ENCODE peak calls at places on chromosomes 5 and 9, in six cellular contexts. T, X, I, Q, O and E are unnamed samples.
A peak's percentile ranks its signal among the peaks of the same experiment; 100 is the strongest.

GRCh38 chr5:113345261-113345940 is 89.4 kb downstream of the TSSK1B start:
- DNase-seq in T (no peak), X (no peak), I (no peak), Q (no peak), O (no peak), E (peak; percentile 79)

GRCh38 chr5:139403418-139403786 is 487 bp downstream of the SPATA24 start:
- DNase-seq in T (no peak), X (no peak), I (no peak), Q (no peak), O (no peak), E (no peak)

GRCh38 chr9:61669352-61669751 is 479.5 kb downstream of the SPATA31A7 start:
- DNase-seq in T (no peak), X (no peak), I (no peak), Q (no peak), O (no peak), E (no peak)

GRCh38 chr5:159097461-159098284 is 2.0 kb downstream of the EBF1 start:
- DNase-seq in T (no peak), X (no peak), I (peak; percentile 89), Q (peak; percentile 23), O (peak; percentile 55), E (peak; percentile 14)

GRCh38 chr5:96050273-96050880 is 88.7 kb upstream of the ELL2 start:
- DNase-seq in T (no peak), X (no peak), I (no peak), Q (no peak), O (no peak), E (no peak)

GRCh38 chr5:95564450-95564849 is 9.5 kb downstream of the ARSK start:
- DNase-seq in T (peak; percentile 78), X (no peak), I (no peak), Q (no peak), O (no peak), E (peak; percentile 18)

GRCh38 chr5:140710899-140711552 is 10.8 kb downstream of the ZMAT2 start:
- DNase-seq in T (peak; percentile 80), X (peak; percentile 95), I (peak; percentile 96), Q (peak; percentile 87), O (peak; percentile 88), E (peak; percentile 97)

GRCh38 chr9:123522921-123523320 is 166.9 kb downstream of the CRB2 start:
- DNase-seq in T (no peak), X (no peak), I (no peak), Q (no peak), O (no peak), E (peak; percentile 3)

GRCh38 chr5:65923339-65923738 is 3.0 kb upstream of the ERBIN start:
- DNase-seq in T (no peak), X (no peak), I (no peak), Q (no peak), O (no peak), E (no peak)

GRCh38 chr5:125987677-125988255 is 435.4 kb upstream of the GRAMD2B start:
- DNase-seq in T (no peak), X (no peak), I (no peak), Q (no peak), O (no peak), E (no peak)

GRCh38 chr5:32193591-32193990 is 19.5 kb upstream of the GOLPH3 start:
- DNase-seq in T (peak; percentile 89), X (no peak), I (peak; percentile 93), Q (no peak), O (peak; percentile 86), E (peak; percentile 85)

GRCh38 chr9:127561491-127562270 is 50.4 kb upstream of the STXBP1 start:
- DNase-seq in T (no peak), X (no peak), I (peak; percentile 96), Q (no peak), O (peak; percentile 87), E (peak; percentile 100)